ENCODE peak calls at places on chromosomes 13 and 19, in seven cellular contexts. R, K, C, F, J, G and N are unnamed samples.
A peak's percentile ranks its signal among the peaks of the same experiment; 100 is the strongest.

GRCh38 chr13:29594710-29595379 is 643 bp downstream of the SLC7A1 start:
- DNase-seq in J (no peak), R (peak; percentile 22), C (peak; percentile 69), K (peak; percentile 49), G (no peak), F (peak; percentile 55), N (peak; percentile 65)

GRCh38 chr13:81171065-81171647 is 830.2 kb upstream of the SPRY2 start:
- DNase-seq in F (peak; percentile 9), C (no peak), J (peak; percentile 5), R (peak; percentile 48), G (no peak), K (peak; percentile 32), N (no peak)

GRCh38 chr13:40777166-40777956 is 6.4 kb upstream of the MRPS31 start:
- DNase-seq in R (peak; percentile 88), K (peak; percentile 70), F (peak; percentile 70), C (no peak), J (peak; percentile 71), G (no peak), N (peak; percentile 43)

GRCh38 chr19:677601-678380 is 1.6 kb downstream of the FSTL3 start:
- DNase-seq in F (no peak), K (no peak), G (no peak), C (no peak), R (no peak), J (no peak), N (no peak)

GRCh38 chr13:113584870-113585671 is 518 bp downstream of the TFDP1 start:
- DNase-seq in F (peak; percentile 33), K (no peak), R (peak; percentile 27), G (no peak), J (no peak), C (no peak), N (peak; percentile 17)

GRCh38 chr13:99694251-99694650 is 193.0 kb downstream of the TM9SF2 start:
- DNase-seq in F (no peak), K (no peak), R (no peak), C (no peak), J (no peak), G (no peak), N (no peak)

GRCh38 chr13:67221630-67222226 is 8.4 kb downstream of the PCDH9 start:
- DNase-seq in R (no peak), K (no peak), C (no peak), F (peak; percentile 13), J (no peak), G (no peak), N (no peak)

GRCh38 chr13:87172166-87172825 is 498.9 kb upstream of the SLITRK5 start:
- DNase-seq in F (no peak), R (no peak), C (no peak), G (no peak), K (no peak), J (no peak), N (no peak)

GRCh38 chr13:37386276-37386675 is 212.3 kb downstream of the POSTN start:
- DNase-seq in J (no peak), F (no peak), R (no peak), G (no peak), K (no peak), C (no peak), N (no peak)

GRCh38 chr13:28532226-28533048 is 37.5 kb upstream of the FLT1 start:
- DNase-seq in R (peak; percentile 72), K (peak; percentile 69), C (no peak), F (peak; percentile 91), J (no peak), G (no peak), N (no peak)

GRCh38 chr13:98014766-98015165 is 61.3 kb downstream of the IPO5 start:
- DNase-seq in R (no peak), C (no peak), J (no peak), G (no peak), K (peak; percentile 59), F (no peak), N (no peak)

GRCh38 chr13:80121038-80121437 is 219.9 kb downstream of the SPRY2 start:
- DNase-seq in R (no peak), K (no peak), G (no peak), F (no peak), J (no peak), C (no peak), N (no peak)

GRCh38 chr13:22357132-22357531 is 686.3 kb downstream of the FGF9 start:
- DNase-seq in C (no peak), J (no peak), K (no peak), G (no peak), F (no peak), R (no peak), N (no peak)

GRCh38 chr13:98729526-98730057 is 22.9 kb downstream of the SLC15A1 start:
- DNase-seq in G (no peak), J (no peak), R (no peak), K (no peak), C (no peak), F (no peak), N (no peak)

GRCh38 chr19:42269518-42270345 is 680 bp downstream of the CIC start:
- DNase-seq in R (no peak), J (no peak), G (no peak), K (no peak), F (peak; percentile 39), C (peak; percentile 58), N (no peak)

GRCh38 chr13:73730014-73730413 is 404.2 kb downstream of the KLF12 start:
- DNase-seq in G (no peak), J (no peak), K (no peak), C (no peak), R (no peak), F (no peak), N (no peak)

GRCh38 chr13:43981091-43981490 is 101.4 kb downstream of the LACC1 start:
- DNase-seq in J (peak; percentile 2), F (peak; percentile 2), C (no peak), G (peak; percentile 19), K (no peak), R (peak; percentile 85), N (no peak)

GRCh38 chr19:13396256-13397080 is 109.8 kb downstream of the CACNA1A start:
- DNase-seq in K (peak; percentile 40), C (no peak), G (peak; percentile 49), J (peak; percentile 30), F (peak; percentile 81), R (peak; percentile 97), N (peak; percentile 15)

GRCh38 chr19:42129399-42130253 is 2.6 kb downstream of the POU2F2 start:
- DNase-seq in F (no peak), K (no peak), R (no peak), C (no peak), J (no peak), G (no peak), N (peak; percentile 75)

GRCh38 chr19:3857449-3858003 is 11.3 kb downstream of the ZFR2 start:
- DNase-seq in G (no peak), C (no peak), J (no peak), F (no peak), R (no peak), K (no peak), N (no peak)

GRCh38 chr19:21697698-21698097 is 69.7 kb downstream of the ZNF100 start:
- DNase-seq in R (no peak), C (no peak), J (no peak), F (peak; percentile 18), G (no peak), K (no peak), N (no peak)

GRCh38 chr19:3982701-3983541 is 2.3 kb downstream of the EEF2 start:
- DNase-seq in K (peak; percentile 12), G (no peak), R (no peak), J (peak; percentile 41), F (no peak), C (peak; percentile 41), N (no peak)

DNA sequence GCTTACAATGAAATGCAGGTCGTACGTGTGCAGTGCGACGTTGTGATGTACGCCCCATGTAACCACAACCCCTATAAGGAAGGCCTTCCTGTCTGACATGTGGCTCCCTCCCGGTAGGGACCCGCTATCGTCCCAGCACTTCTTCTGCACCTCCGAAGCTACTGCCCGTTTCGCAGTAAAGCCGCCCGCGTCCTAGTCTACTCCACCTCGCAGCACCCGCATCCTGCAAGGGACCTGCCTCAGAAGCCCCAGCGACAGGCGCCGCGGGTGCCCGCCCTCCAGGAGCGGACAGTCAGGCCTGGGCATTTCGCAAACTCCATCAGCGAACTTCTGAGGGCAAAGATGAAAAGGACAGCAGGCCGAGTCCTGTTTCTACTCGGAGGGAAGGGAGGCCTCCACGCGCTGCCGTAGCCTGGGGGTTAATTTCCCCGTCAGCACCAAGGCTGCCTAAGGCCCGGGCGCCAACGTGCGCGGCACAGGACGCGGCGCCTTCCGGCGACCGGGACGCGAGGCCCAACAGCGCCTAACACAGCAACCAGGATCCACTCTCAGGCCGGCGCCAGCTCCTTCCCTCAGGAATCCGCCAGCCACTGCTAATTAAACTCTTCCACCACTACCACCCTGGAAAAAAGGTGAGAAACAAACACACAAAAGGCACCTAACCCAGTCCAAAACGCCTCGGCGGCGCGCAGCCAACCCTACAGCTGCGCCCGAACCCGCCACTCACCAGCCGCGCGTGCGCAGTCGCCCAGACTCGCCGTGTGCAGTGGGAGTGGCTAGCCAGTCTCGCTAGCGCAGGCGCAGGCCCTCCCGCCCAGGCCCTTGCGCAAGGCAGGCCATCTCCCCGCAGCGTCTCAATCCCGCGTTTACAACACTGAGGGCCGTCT is at the start of gene EEF1AKMT1:
- DNase-seq in G (peak; percentile 79), K (peak; percentile 91), C (peak; percentile 83), F (peak; percentile 92), R (peak; percentile 95), J (peak; percentile 81), N (peak; percentile 96)
- TF ChIP-seq POLR2AphosphoS5 in G (peak; percentile 93), K (peak; percentile 65), C (peak; percentile 91), F (peak; percentile 65), R (peak; percentile 95), J (peak; percentile 98), N (peak; percentile 98)

DNA sequence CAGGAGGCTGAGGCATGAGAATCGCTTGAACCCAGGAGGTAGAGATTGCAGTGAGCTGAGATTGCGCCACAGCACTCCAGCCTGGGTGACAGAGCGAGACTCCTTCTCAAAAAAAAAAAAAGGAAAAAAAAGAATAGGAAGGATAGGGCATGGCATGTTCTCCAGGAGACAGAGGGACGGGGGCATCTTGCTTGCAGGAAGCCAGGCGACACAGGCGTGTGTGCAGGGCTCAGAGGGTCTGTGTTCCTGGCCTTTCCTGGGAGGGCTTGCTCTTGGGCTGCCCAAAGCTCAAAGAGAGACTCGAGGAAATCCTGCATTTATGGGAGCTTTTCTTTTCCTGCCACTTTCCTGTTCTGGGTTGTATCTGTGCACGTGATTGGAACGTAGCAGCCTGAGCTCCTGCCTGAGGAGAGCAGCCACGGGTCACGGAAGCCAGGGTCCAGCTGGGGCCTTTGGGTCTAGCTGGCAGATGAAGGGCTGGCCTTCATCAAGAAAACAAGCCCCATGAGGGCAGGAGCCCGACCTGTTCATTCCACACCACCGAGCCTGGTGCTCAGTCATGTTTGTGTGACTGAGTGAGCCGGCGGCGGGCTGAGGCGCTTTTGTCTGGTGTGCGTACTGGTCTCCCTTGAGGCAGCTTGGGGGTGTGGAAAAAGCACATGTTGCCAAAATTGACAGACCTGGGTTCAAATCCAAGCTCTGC is 44.5 kb downstream of the CAPN12 start:
- DNase-seq in G (no peak), R (no peak), C (no peak), K (peak; percentile 20), J (no peak), F (no peak), N (no peak)
- H3K4me1 ChIP-seq in G (peaks cover 16% of the 10 kb centered on the region), R (peaks cover 19% of the 10 kb centered on the region), C (peaks cover 4% of the 10 kb centered on the region), K (peaks cover 3% of the 10 kb centered on the region), J (peaks cover 95% of the 10 kb centered on the region), F (no peaks in the 10 kb centered on the region), N (peaks cover 65% of the 10 kb centered on the region)

GRCh38 chr19:35104361-35104760 is 11.3 kb upstream of the FXYD3 start:
- DNase-seq in G (no peak), J (no peak), R (no peak), K (no peak), F (no peak), C (no peak), N (no peak)
- TF ChIP-seq POLR2AphosphoS5 in G (no peak), J (no peak), R (no peak), K (no peak), F (no peak), C (no peak), N (no peak)

GRCh38 chr19:18478545-18479311 is 40.8 kb upstream of the ISYNA1 start:
- DNase-seq in K (no peak), R (no peak), F (peak; percentile 71), G (no peak), J (peak; percentile 88), C (peak; percentile 64), N (peak; percentile 76)
- H3K4me1 ChIP-seq in K (peaks cover 19% of the 10 kb centered on the region), R (no peaks in the 10 kb centered on the region), F (peaks cover 42% of the 10 kb centered on the region), G (no peaks in the 10 kb centered on the region), J (peaks cover 79% of the 10 kb centered on the region), C (peaks cover 32% of the 10 kb centered on the region), N (peaks cover 44% of the 10 kb centered on the region)